ENCODE peak calls at places on chromosome 4, in ten cellular contexts. One of them, this sample, is unnamed.

GRCh38 chr4:19748470-19748869 is 503.2 kb upstream of the SLIT2 start:
- DNase-seq in A172: no peak
- DNase-seq in activated naive CD4-positive, alpha-beta T cell: no peak
- DNase-seq in IMR-90: peak
- DNase-seq in PC-9: no peak
- DNase-seq in astrocyte of the hippocampus: peak
- DNase-seq in stimulated activated CD8-positive, alpha-beta memory T cell treated with anti-CD3 and anti-CD28 coated beads, Interleukin-15, amount 100 ng/mL, for 1 hour: no peak
- DNase-seq in AG08396: peak
- DNase-seq in hypothalamus: no peak
- DNase-seq in AG09319: peak
- DNase-seq in this sample: no peak

GRCh38 chr4:87981505-87981904 is 6.0 kb downstream of the SPP1 start:
- DNase-seq in A172: no peak
- DNase-seq in activated naive CD4-positive, alpha-beta T cell: no peak
- DNase-seq in IMR-90: no peak
- DNase-seq in PC-9: no peak
- DNase-seq in astrocyte of the hippocampus: no peak
- DNase-seq in stimulated activated CD8-positive, alpha-beta memory T cell treated with anti-CD3 and anti-CD28 coated beads, Interleukin-15, amount 100 ng/mL, for 1 hour: no peak
- DNase-seq in AG08396: no peak
- DNase-seq in hypothalamus: no peak
- DNase-seq in AG09319: no peak
- DNase-seq in this sample: no peak

GRCh38 chr4:123651536-123652175 is 255.1 kb downstream of the SPRY1 start:
- DNase-seq in A172: no peak
- DNase-seq in activated naive CD4-positive, alpha-beta T cell: no peak
- DNase-seq in IMR-90: no peak
- DNase-seq in PC-9: no peak
- DNase-seq in astrocyte of the hippocampus: no peak
- DNase-seq in stimulated activated CD8-positive, alpha-beta memory T cell treated with anti-CD3 and anti-CD28 coated beads, Interleukin-15, amount 100 ng/mL, for 1 hour: no peak
- DNase-seq in AG08396: no peak
- DNase-seq in hypothalamus: no peak
- DNase-seq in AG09319: peak
- DNase-seq in this sample: no peak

GRCh38 chr4:103626296-103626695 is 93.5 kb downstream of the TACR3 start:
- DNase-seq in A172: no peak
- DNase-seq in activated naive CD4-positive, alpha-beta T cell: no peak
- DNase-seq in IMR-90: no peak
- DNase-seq in PC-9: no peak
- DNase-seq in astrocyte of the hippocampus: no peak
- DNase-seq in stimulated activated CD8-positive, alpha-beta memory T cell treated with anti-CD3 and anti-CD28 coated beads, Interleukin-15, amount 100 ng/mL, for 1 hour: no peak
- DNase-seq in AG08396: no peak
- DNase-seq in hypothalamus: no peak
- DNase-seq in AG09319: no peak
- DNase-seq in this sample: no peak

GRCh38 chr4:18813771-18814170 is 792.2 kb upstream of the LCORL start:
- DNase-seq in A172: no peak
- DNase-seq in activated naive CD4-positive, alpha-beta T cell: no peak
- DNase-seq in IMR-90: no peak
- DNase-seq in PC-9: no peak
- DNase-seq in astrocyte of the hippocampus: no peak
- DNase-seq in stimulated activated CD8-positive, alpha-beta memory T cell treated with anti-CD3 and anti-CD28 coated beads, Interleukin-15, amount 100 ng/mL, for 1 hour: no peak
- DNase-seq in AG08396: no peak
- DNase-seq in hypothalamus: no peak
- DNase-seq in AG09319: no peak
- DNase-seq in this sample: no peak

GRCh38 chr4:154559931-154560801 is 2.6 kb upstream of the FGB start:
- DNase-seq in A172: no peak
- DNase-seq in activated naive CD4-positive, alpha-beta T cell: no peak
- DNase-seq in IMR-90: no peak
- DNase-seq in PC-9: no peak
- DNase-seq in astrocyte of the hippocampus: no peak
- DNase-seq in stimulated activated CD8-positive, alpha-beta memory T cell treated with anti-CD3 and anti-CD28 coated beads, Interleukin-15, amount 100 ng/mL, for 1 hour: no peak
- DNase-seq in AG08396: no peak
- DNase-seq in hypothalamus: no peak
- DNase-seq in AG09319: no peak
- DNase-seq in this sample: no peak

GRCh38 chr4:11182586-11183357 is 245.9 kb downstream of the HS3ST1 start:
- DNase-seq in A172: no peak
- DNase-seq in activated naive CD4-positive, alpha-beta T cell: no peak
- DNase-seq in IMR-90: peak
- DNase-seq in PC-9: no peak
- DNase-seq in astrocyte of the hippocampus: peak
- DNase-seq in stimulated activated CD8-positive, alpha-beta memory T cell treated with anti-CD3 and anti-CD28 coated beads, Interleukin-15, amount 100 ng/mL, for 1 hour: no peak
- DNase-seq in AG08396: no peak
- DNase-seq in hypothalamus: no peak
- DNase-seq in AG09319: no peak
- DNase-seq in this sample: no peak

GRCh38 chr4:146124023-146124680 is 51.4 kb upstream of the LSM6 start:
- DNase-seq in A172: no peak
- DNase-seq in activated naive CD4-positive, alpha-beta T cell: no peak
- DNase-seq in IMR-90: peak
- DNase-seq in PC-9: no peak
- DNase-seq in astrocyte of the hippocampus: peak
- DNase-seq in stimulated activated CD8-positive, alpha-beta memory T cell treated with anti-CD3 and anti-CD28 coated beads, Interleukin-15, amount 100 ng/mL, for 1 hour: no peak
- DNase-seq in AG08396: no peak
- DNase-seq in hypothalamus: no peak
- DNase-seq in AG09319: no peak
- DNase-seq in this sample: no peak

GRCh38 chr4:172650758-172651495 is 517.7 kb upstream of the GALNT7 start:
- DNase-seq in A172: no peak
- DNase-seq in activated naive CD4-positive, alpha-beta T cell: no peak
- DNase-seq in IMR-90: peak
- DNase-seq in PC-9: no peak
- DNase-seq in astrocyte of the hippocampus: no peak
- DNase-seq in stimulated activated CD8-positive, alpha-beta memory T cell treated with anti-CD3 and anti-CD28 coated beads, Interleukin-15, amount 100 ng/mL, for 1 hour: no peak
- DNase-seq in AG08396: no peak
- DNase-seq in hypothalamus: no peak
- DNase-seq in AG09319: no peak
- DNase-seq in this sample: no peak

GRCh38 chr4:150699599-150699998 is 117.6 kb downstream of the MAB21L2 start:
- DNase-seq in A172: no peak
- DNase-seq in activated naive CD4-positive, alpha-beta T cell: no peak
- DNase-seq in IMR-90: peak
- DNase-seq in PC-9: no peak
- DNase-seq in astrocyte of the hippocampus: no peak
- DNase-seq in stimulated activated CD8-positive, alpha-beta memory T cell treated with anti-CD3 and anti-CD28 coated beads, Interleukin-15, amount 100 ng/mL, for 1 hour: no peak
- DNase-seq in AG08396: no peak
- DNase-seq in hypothalamus: no peak
- DNase-seq in AG09319: no peak
- DNase-seq in this sample: no peak

GRCh38 chr4:155495572-155496293 is 119.0 kb upstream of the MAP9 start:
- DNase-seq in A172: no peak
- DNase-seq in activated naive CD4-positive, alpha-beta T cell: no peak
- DNase-seq in IMR-90: no peak
- DNase-seq in PC-9: no peak
- DNase-seq in astrocyte of the hippocampus: no peak
- DNase-seq in stimulated activated CD8-positive, alpha-beta memory T cell treated with anti-CD3 and anti-CD28 coated beads, Interleukin-15, amount 100 ng/mL, for 1 hour: no peak
- DNase-seq in AG08396: no peak
- DNase-seq in hypothalamus: no peak
- DNase-seq in AG09319: no peak
- DNase-seq in this sample: no peak

GRCh38 chr4:74640111-74640903 is 154.0 kb downstream of the BTC start:
- DNase-seq in A172: peak
- DNase-seq in activated naive CD4-positive, alpha-beta T cell: no peak
- DNase-seq in IMR-90: peak
- DNase-seq in PC-9: no peak
- DNase-seq in astrocyte of the hippocampus: peak
- DNase-seq in stimulated activated CD8-positive, alpha-beta memory T cell treated with anti-CD3 and anti-CD28 coated beads, Interleukin-15, amount 100 ng/mL, for 1 hour: no peak
- DNase-seq in AG08396: peak
- DNase-seq in hypothalamus: no peak
- DNase-seq in AG09319: no peak
- DNase-seq in this sample: no peak

GRCh38 chr4:2292679-2293108 is 30.8 kb upstream of the MXD4 start:
- DNase-seq in A172: no peak
- DNase-seq in activated naive CD4-positive, alpha-beta T cell: no peak
- DNase-seq in IMR-90: peak
- DNase-seq in PC-9: no peak
- DNase-seq in astrocyte of the hippocampus: no peak
- DNase-seq in stimulated activated CD8-positive, alpha-beta memory T cell treated with anti-CD3 and anti-CD28 coated beads, Interleukin-15, amount 100 ng/mL, for 1 hour: no peak
- DNase-seq in AG08396: peak
- DNase-seq in hypothalamus: no peak
- DNase-seq in AG09319: no peak
- DNase-seq in this sample: no peak

GRCh38 chr4:66564901-66565648 is 894.8 kb upstream of the EPHA5 start:
- DNase-seq in A172: peak
- DNase-seq in activated naive CD4-positive, alpha-beta T cell: no peak
- DNase-seq in IMR-90: peak
- DNase-seq in PC-9: no peak
- DNase-seq in astrocyte of the hippocampus: peak
- DNase-seq in stimulated activated CD8-positive, alpha-beta memory T cell treated with anti-CD3 and anti-CD28 coated beads, Interleukin-15, amount 100 ng/mL, for 1 hour: no peak
- DNase-seq in AG08396: peak
- DNase-seq in hypothalamus: no peak
- DNase-seq in AG09319: peak
- DNase-seq in this sample: no peak

GRCh38 chr4:38210396-38211114 is 250.4 kb downstream of the PTTG2 start:
- DNase-seq in A172: no peak
- DNase-seq in activated naive CD4-positive, alpha-beta T cell: no peak
- DNase-seq in IMR-90: no peak
- DNase-seq in PC-9: no peak
- DNase-seq in astrocyte of the hippocampus: peak
- DNase-seq in stimulated activated CD8-positive, alpha-beta memory T cell treated with anti-CD3 and anti-CD28 coated beads, Interleukin-15, amount 100 ng/mL, for 1 hour: no peak
- DNase-seq in AG08396: peak
- DNase-seq in hypothalamus: no peak
- DNase-seq in AG09319: no peak
- DNase-seq in this sample: no peak

GRCh38 chr4:82005153-82005552 is 368.6 kb downstream of the HNRNPD start:
- DNase-seq in A172: no peak
- DNase-seq in activated naive CD4-positive, alpha-beta T cell: no peak
- DNase-seq in IMR-90: no peak
- DNase-seq in PC-9: no peak
- DNase-seq in astrocyte of the hippocampus: no peak
- DNase-seq in stimulated activated CD8-positive, alpha-beta memory T cell treated with anti-CD3 and anti-CD28 coated beads, Interleukin-15, amount 100 ng/mL, for 1 hour: no peak
- DNase-seq in AG08396: no peak
- DNase-seq in hypothalamus: no peak
- DNase-seq in AG09319: no peak
- DNase-seq in this sample: no peak

GRCh38 chr4:101103381-101104142 is 243.8 kb downstream of the PPP3CA start:
- DNase-seq in A172: no peak
- DNase-seq in activated naive CD4-positive, alpha-beta T cell: no peak
- DNase-seq in IMR-90: peak
- DNase-seq in PC-9: no peak
- DNase-seq in astrocyte of the hippocampus: no peak
- DNase-seq in stimulated activated CD8-positive, alpha-beta memory T cell treated with anti-CD3 and anti-CD28 coated beads, Interleukin-15, amount 100 ng/mL, for 1 hour: no peak
- DNase-seq in AG08396: no peak
- DNase-seq in hypothalamus: no peak
- DNase-seq in AG09319: no peak
- DNase-seq in this sample: no peak

GRCh38 chr4:106587558-106587957 is 219.0 kb upstream of the GIMD1 start:
- DNase-seq in A172: peak
- DNase-seq in activated naive CD4-positive, alpha-beta T cell: no peak
- DNase-seq in IMR-90: peak
- DNase-seq in PC-9: no peak
- DNase-seq in astrocyte of the hippocampus: peak
- DNase-seq in stimulated activated CD8-positive, alpha-beta memory T cell treated with anti-CD3 and anti-CD28 coated beads, Interleukin-15, amount 100 ng/mL, for 1 hour: no peak
- DNase-seq in AG08396: peak
- DNase-seq in hypothalamus: no peak
- DNase-seq in AG09319: no peak
- DNase-seq in this sample: peak

GRCh38 chr4:37767546-37767945 is 58.9 kb upstream of the PGM2 start:
- DNase-seq in A172: peak
- DNase-seq in activated naive CD4-positive, alpha-beta T cell: no peak
- DNase-seq in IMR-90: peak
- DNase-seq in PC-9: peak
- DNase-seq in astrocyte of the hippocampus: peak
- DNase-seq in stimulated activated CD8-positive, alpha-beta memory T cell treated with anti-CD3 and anti-CD28 coated beads, Interleukin-15, amount 100 ng/mL, for 1 hour: no peak
- DNase-seq in AG08396: peak
- DNase-seq in hypothalamus: no peak
- DNase-seq in AG09319: no peak
- DNase-seq in this sample: peak

This sample was measured in RKO.